ENCODE peak calls at places on chromosome 4, in seven cellular contexts. R, Y, E, G, V, F and W are unnamed samples.

GRCh38 chr4:149522031-149522430 is 293.6 kb downstream of the IQCM start:
- DNase-seq in R (no peak), Y (peak), E (no peak), G (no peak), V (no peak), F (no peak), W (no peak)

GRCh38 chr4:10582059-10582686 is 102.4 kb downstream of the CLNK start:
- DNase-seq in R (peak), Y (peak), E (peak), G (no peak), V (peak), F (peak), W (peak)

GRCh38 chr4:95549246-95550138 is 719 bp upstream of the UNC5C start:
- DNase-seq in R (peak), Y (peak), E (peak), G (no peak), V (no peak), F (peak), W (no peak)

GRCh38 chr4:83921124-83921523 is 385.2 kb downstream of the GPAT3 start:
- DNase-seq in R (no peak), Y (no peak), E (no peak), G (no peak), V (no peak), F (no peak), W (no peak)

GRCh38 chr4:1639299-1639868 is 44.7 kb downstream of the FAM53A start:
- DNase-seq in R (no peak), Y (no peak), E (no peak), G (no peak), V (no peak), F (no peak), W (no peak)

GRCh38 chr4:94175553-94176260 is 32.0 kb upstream of the SMARCAD1 start:
- DNase-seq in R (no peak), Y (no peak), E (no peak), G (no peak), V (no peak), F (no peak), W (no peak)

GRCh38 chr4:132218406-132218805 is 930.7 kb upstream of the PCDH10 start:
- DNase-seq in R (no peak), Y (no peak), E (no peak), G (no peak), V (no peak), F (no peak), W (no peak)

GRCh38 chr4:120052840-120053239 is 13.8 kb downstream of the MAD2L1 start:
- DNase-seq in R (no peak), Y (peak), E (peak), G (peak), V (peak), F (no peak), W (peak)

GRCh38 chr4:181966084-181966483 is 277.1 kb upstream of the TENM3 start:
- DNase-seq in R (no peak), Y (peak), E (peak), G (no peak), V (peak), F (no peak), W (no peak)

GRCh38 chr4:81882222-81882621 is 410.5 kb upstream of the RASGEF1B start:
- DNase-seq in R (no peak), Y (no peak), E (no peak), G (no peak), V (no peak), F (no peak), W (no peak)

GRCh38 chr4:105527081-105527480 is 25.3 kb upstream of the ARHGEF38 start:
- DNase-seq in R (no peak), Y (no peak), E (no peak), G (no peak), V (no peak), F (no peak), W (no peak)

GRCh38 chr4:42703776-42704175 is 46.9 kb upstream of the ATP8A1 start:
- DNase-seq in R (peak), Y (no peak), E (no peak), G (no peak), V (no peak), F (no peak), W (no peak)

GRCh38 chr4:84481077-84481878 is 17.8 kb downstream of the NKX6-1 start:
- DNase-seq in R (no peak), Y (no peak), E (no peak), G (no peak), V (no peak), F (no peak), W (no peak)

GRCh38 chr4:53688186-53688790 is 97.0 kb upstream of the LNX1 start:
- DNase-seq in R (no peak), Y (peak), E (peak), G (no peak), V (peak), F (no peak), W (peak)

GRCh38 chr4:156528216-156528615 is 443.4 kb downstream of the PDGFC start:
- DNase-seq in R (no peak), Y (no peak), E (no peak), G (no peak), V (no peak), F (no peak), W (no peak)

GRCh38 chr4:136277741-136278140 is 1254.6 kb downstream of the PCDH18 start:
- DNase-seq in R (no peak), Y (no peak), E (no peak), G (no peak), V (no peak), F (no peak), W (no peak)

GRCh38 chr4:93814722-93815121 is 13.8 kb upstream of the ATOH1 start:
- DNase-seq in R (no peak), Y (no peak), E (no peak), G (no peak), V (no peak), F (no peak), W (no peak)

DNA sequence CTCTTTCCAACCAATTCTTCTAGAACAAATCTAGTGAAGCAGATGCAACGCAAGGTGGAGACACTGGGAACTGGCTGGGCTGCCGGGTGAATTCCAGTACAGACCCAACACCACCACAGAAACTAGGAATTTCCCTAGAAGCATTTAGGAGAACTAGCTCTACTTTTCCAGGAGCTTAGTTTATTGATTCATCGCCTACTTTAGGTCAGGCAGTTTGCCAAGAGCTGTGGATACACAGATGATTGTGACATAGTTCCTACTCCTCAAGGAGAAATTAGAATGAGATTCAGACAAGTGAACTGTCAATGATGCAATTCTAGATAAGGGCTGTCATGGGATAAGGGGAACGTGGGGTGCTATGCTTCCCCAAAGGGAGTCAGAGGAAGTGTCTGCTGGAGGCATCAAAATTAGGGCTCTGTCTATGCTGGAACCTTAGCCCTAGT is 350.0 kb downstream of the CAMK2D start:
- DNase-seq in R (no peak), Y (peak), E (peak), G (no peak), V (peak), F (no peak), W (peak)
- TF ChIP-seq CTCF in R (no peak), Y (no peak), E (peak), G (no peak), V (peak), F (no peak), W (no peak)

GRCh38 chr4:15729910-15730533 is 27.2 kb downstream of the BST1 start:
- DNase-seq in R (peak), Y (peak), E (peak), G (no peak), V (peak), F (no peak), W (peak)

GRCh38 chr4:15720846-15721245 is 18.0 kb downstream of the BST1 start:
- DNase-seq in R (no peak), Y (no peak), E (no peak), G (no peak), V (no peak), F (no peak), W (no peak)

DNA sequence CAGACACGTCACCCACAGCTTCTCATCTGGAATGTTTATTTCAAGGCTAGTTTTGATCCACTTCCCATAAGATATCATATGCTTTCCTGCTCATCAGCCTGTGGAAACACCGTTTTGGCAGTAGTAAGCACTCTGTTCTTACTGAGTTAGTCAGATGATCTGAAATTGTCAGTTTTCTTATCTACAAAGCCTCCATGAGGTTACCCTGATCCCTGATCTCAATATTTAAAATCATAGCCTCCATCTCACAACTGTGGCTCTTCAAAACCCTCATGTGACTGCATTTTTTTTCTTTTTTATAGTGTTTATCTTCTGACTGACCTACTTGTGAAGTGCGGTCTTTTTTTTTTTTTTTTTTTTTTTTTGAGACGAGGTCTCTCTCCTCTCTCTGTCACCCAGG is 22.7 kb downstream of the BST1 start:
- DNase-seq in R (no peak), Y (no peak), E (no peak), G (no peak), V (peak), F (no peak), W (no peak)
- H3K4me3 ChIP-seq in R (no peak), Y (no peak), E (no peak), G (no peak), V (no peak), F (no peak), W (no peak)

DNA sequence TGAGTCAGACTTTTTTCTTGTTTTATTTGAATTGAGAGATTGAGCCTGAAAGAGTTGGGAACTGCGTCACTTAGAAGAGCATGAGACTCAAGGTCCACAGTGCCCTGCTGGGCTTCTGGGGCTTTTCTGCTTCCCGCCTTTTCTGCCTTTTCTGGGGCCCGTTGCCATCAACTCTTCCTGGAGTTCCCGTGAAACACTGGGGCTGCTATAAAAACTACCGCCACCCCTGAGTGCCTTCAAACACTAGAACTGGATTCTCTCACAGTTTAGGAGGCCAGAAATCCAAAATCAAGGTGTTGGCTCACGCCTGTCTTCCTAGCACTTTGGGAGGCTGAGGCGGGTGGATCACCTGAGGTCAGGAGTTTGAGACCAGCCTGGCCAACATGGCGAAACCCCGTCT is 49.8 kb downstream of the RWDD4 start:
- DNase-seq in R (no peak), Y (no peak), E (no peak), G (no peak), V (no peak), F (no peak), W (no peak)
- TF ChIP-seq CTCF in R (no peak), Y (no peak), E (no peak), G (no peak), V (no peak), F (no peak), W (no peak)

DNA sequence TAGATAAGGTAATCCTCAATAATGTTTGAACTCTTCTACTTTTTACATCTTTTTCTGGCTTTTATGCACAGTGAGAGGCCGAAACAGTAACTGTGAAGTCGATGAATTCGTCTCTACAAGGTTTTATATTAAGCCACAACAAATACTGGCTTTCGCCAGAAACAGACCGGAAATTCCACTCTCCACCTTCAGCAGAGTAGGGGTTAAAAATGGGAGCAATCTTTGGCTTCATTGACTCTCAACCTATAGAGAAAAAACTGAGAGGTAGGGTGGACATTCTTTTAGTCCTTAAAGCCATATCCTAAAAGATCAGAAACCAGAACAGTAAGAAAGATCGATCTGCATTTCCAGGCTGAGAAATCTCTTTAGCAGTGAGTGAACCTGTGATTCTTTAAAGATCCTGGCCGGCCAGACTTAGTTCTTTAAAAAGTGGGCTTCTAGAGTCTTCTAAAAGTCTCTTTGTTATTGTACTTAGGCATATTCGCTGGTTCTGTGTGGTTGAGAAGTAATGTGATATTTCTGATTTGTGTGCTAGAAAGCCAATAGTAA is 1.9 kb downstream of the HSPA4L start:
- DNase-seq in R (no peak), Y (no peak), E (no peak), G (no peak), V (no peak), F (no peak), W (no peak)
- H3K4me3 ChIP-seq in R (peak), Y (no peak), E (no peak), G (peak), V (no peak), F (no peak), W (peak)

GRCh38 chr4:15948826-15949225 is 10.3 kb upstream of the FGFBP1 start:
- DNase-seq in R (no peak), Y (no peak), E (no peak), G (no peak), V (no peak), F (no peak), W (no peak)

GRCh38 chr4:15945516-15945915 is 7.0 kb upstream of the FGFBP1 start:
- DNase-seq in R (no peak), Y (no peak), E (no peak), G (no peak), V (peak), F (no peak), W (no peak)

GRCh38 chr4:15942283-15942682 is 3.7 kb upstream of the FGFBP1 start:
- DNase-seq in R (no peak), Y (no peak), E (no peak), G (no peak), V (no peak), F (no peak), W (no peak)

GRCh38 chr4:15947684-15948083 is 9.1 kb upstream of the FGFBP1 start:
- DNase-seq in R (no peak), Y (no peak), E (no peak), G (no peak), V (no peak), F (no peak), W (no peak)

DNA sequence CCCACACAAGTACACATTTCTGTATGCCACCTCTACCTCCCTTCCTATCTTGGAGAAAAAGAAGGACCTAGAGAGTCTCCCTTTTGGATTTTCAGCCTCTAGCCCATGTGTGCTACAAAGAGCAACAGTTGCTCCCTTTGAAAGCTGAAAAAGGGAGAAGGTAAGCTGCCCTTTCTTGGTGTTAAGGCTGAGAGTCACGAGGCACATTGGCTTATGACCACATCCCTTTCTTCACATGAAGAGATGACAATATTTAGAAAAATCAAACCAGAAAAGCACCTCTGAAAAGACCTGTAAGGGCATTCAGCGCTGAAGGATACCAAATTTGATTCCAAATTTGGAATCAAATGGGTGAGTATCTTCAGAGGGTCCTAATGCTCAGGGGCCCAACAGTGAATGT is 6.4 kb upstream of the FGFBP1 start:
- DNase-seq in R (no peak), Y (no peak), E (no peak), G (no peak), V (no peak), F (no peak), W (no peak)
- TF ChIP-seq CTCF in R (no peak), Y (no peak), E (no peak), G (no peak), V (no peak), F (no peak), W (no peak)

DNA sequence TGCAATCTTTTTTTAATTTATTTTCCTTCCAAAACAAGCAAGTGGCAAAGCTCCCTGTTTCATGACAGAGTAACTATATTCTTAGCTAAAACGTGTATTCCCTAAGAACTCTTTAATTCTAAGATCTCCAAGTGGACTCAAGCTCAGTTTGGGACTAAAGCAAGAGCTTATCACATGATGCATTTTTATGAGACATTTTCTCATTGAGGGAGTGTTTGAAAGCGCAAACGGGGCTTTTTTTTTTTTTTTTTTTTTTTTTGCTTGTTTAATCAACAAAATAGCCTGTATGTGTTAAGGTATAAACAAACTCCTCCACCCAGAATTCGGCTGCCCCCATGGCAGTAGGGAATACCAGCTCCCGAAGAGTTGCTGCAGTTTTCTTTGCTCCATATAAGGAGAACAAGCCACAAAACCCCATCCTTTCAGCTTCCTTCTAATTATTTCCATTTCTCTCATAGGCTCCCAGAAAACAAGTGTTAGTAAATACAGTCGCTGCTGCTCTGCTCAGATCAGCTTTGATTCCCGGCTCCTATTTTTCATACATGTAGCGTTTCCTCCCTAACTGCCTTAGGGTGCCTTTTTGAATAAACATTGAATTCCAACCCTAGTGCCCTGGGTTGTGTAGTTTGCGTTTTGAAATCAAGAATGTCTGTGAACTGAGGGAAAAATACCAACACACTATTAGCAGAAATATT is 669 bp upstream of the PPARGC1A start:
- DNase-seq in R (peak), Y (no peak), E (no peak), G (no peak), V (no peak), F (no peak), W (no peak)
- H3K4me3 ChIP-seq in R (peak), Y (peak), E (peak), G (peak), V (no peak), F (no peak), W (no peak)

GRCh38 chr4:163003979-163004378 is 162.7 kb downstream of the NAF1 start:
- DNase-seq in R (no peak), Y (no peak), E (no peak), G (no peak), V (no peak), F (no peak), W (no peak)
- TF ChIP-seq CTCF in R (no peak), Y (no peak), E (no peak), G (no peak), V (no peak), F (no peak), W (no peak)